ENCODE peak calls at places on chromosomes 11 and 22, in six cellular contexts. B is GM12878, Q is K562, J is stomach, L is sigmoid colon, T is HCT116. C is an unnamed sample.

GRCh38 chr22:39800790-39801540 is 92.6 kb downstream of the ENTHD1 start:
- DNase-seq in B (no peak), Q (peak), J (no peak), L (no peak), T (no peak), C (no peak)

GRCh38 chr11:35289821-35290220 is 129.5 kb downstream of the SLC1A2 start:
- DNase-seq in B (no peak), Q (no peak), J (no peak), L (no peak), T (no peak), C (no peak)

GRCh38 chr22:26542831-26543230 is 30.6 kb upstream of the TFIP11 start:
- DNase-seq in B (no peak), Q (no peak), J (no peak), L (no peak), T (no peak), C (no peak)

GRCh38 chr22:46996595-46997310 is 234.3 kb downstream of the TBC1D22A start:
- DNase-seq in B (no peak), Q (no peak), J (no peak), L (peak), T (no peak), C (no peak)

GRCh38 chr11:78638704-78639380 is 64.2 kb upstream of the NARS2 start:
- DNase-seq in B (no peak), Q (no peak), J (no peak), L (no peak), T (no peak), C (no peak)

GRCh38 chr22:29244785-29245625 is 22.8 kb downstream of the RHBDD3 start:
- DNase-seq in B (no peak), Q (peak), J (no peak), L (peak), T (no peak), C (no peak)

GRCh38 chr11:14642873-14643696 is 519 bp upstream of the PDE3B start:
- DNase-seq in B (no peak), Q (no peak), J (no peak), L (peak), T (no peak), C (no peak)

GRCh38 chr22:49929553-49929979 is 11.1 kb downstream of the CRELD2 start:
- DNase-seq in B (no peak), Q (peak), J (peak), L (peak), T (no peak), C (no peak)

GRCh38 chr11:27722117-27722844 is 22.0 kb upstream of the BDNF start:
- DNase-seq in B (no peak), Q (no peak), J (no peak), L (no peak), T (no peak), C (no peak)

GRCh38 chr11:19577849-19578619 is 134.6 kb upstream of the NAV2 start:
- DNase-seq in B (no peak), Q (no peak), J (no peak), L (peak), T (no peak), C (peak)

GRCh38 chr22:38086942-38087341 is 3.0 kb upstream of the SLC16A8 start:
- DNase-seq in B (no peak), Q (no peak), J (no peak), L (no peak), T (no peak), C (no peak)

GRCh38 chr11:11895672-11896071 is 53.9 kb downstream of the USP47 start:
- DNase-seq in B (no peak), Q (no peak), J (no peak), L (no peak), T (no peak), C (no peak)

GRCh38 chr11:128335729-128336128 is 251.6 kb downstream of the ETS1 start:
- DNase-seq in B (no peak), Q (no peak), J (no peak), L (no peak), T (no peak), C (no peak)

GRCh38 chr11:103055174-103055890 is 36.6 kb downstream of the DCUN1D5 start:
- DNase-seq in B (no peak), Q (peak), J (no peak), L (no peak), T (peak), C (no peak)

GRCh38 chr11:17743026-17743807 is 8.6 kb downstream of the KCNC1 start:
- DNase-seq in B (no peak), Q (no peak), J (no peak), L (no peak), T (no peak), C (no peak)

GRCh38 chr11:122271747-122272146 is 155.7 kb upstream of the BLID start:
- DNase-seq in B (no peak), Q (no peak), J (no peak), L (no peak), T (no peak), C (no peak)

DNA sequence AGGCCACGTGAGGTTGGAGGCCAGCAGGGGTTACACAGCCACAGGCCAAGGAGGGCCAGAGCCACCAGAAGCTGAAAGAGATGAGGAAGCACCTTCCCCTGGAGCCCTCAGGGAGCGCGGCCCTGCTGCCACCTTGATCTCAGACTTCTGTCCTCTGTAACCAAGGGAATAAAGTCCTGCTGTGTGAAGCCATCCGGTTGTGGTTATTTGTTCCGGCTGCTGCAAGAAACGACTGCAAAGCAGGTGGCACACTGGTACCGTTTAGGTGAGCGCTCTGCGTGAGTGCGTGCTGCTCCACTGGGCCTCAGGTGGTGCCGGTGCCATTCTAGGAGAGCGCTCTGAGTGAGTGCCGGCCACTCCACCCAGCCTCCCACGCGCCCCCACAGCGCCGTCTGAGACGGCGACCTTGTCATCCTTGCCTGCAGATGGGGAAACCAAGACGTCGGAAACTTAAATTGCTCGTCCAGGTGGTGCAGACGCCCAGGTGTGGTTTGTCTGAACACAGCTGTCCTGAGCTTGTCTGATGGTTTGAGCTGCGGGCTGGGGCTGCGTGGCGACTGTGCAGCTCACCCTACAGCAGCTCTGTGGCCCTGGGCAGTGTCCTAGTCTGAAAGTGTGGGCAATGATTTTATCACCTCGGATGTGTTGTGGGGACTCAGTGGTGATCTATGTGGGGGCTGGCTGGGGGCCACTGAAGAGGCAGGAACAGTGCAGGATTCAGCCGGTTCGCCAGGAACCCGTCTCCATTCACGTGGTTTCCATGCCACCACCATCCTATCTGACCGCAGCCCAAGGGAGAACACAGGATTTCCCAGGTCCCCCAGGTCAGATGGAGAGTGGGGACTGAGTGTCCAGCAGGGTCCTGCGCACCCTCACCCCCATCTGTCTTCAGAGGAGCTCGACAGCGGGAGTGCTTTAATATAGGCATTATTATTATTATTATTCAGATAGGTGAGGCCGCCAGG is 4.6 kb upstream of the MRGPRG start:
- DNase-seq in B (no peak), Q (no peak), J (peak), L (no peak), T (no peak), C (no peak)
- TF ChIP-seq POLR2AphosphoS5 in B (no peak), Q (no peak), J (no peak), L (no peak), T (no peak), C (no peak)

DNA sequence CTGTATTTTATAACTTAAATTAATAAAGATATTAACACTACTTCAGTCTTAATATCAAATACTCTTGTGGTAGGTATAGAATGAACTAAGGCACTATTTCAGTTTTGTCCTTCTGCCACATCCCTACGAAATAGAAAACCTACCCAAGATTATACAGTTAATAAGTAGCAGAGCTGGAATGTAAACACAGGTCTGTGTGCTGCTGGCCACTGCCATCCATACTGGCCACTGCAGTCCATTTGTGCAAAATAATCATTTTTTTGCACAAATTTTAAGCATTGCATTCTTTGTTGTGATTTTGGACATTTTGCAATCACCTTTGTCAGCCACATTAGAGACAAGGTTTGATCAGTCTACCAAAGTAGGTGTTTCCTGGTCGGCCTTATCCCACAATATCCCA is 91.9 kb downstream of the ME3 start:
- DNase-seq in B (no peak), Q (no peak), J (no peak), L (no peak), T (no peak), C (no peak)
- H3K27ac ChIP-seq in B (no peak), Q (no peak), J (no peak), L (no peak), T (no peak), C (no peak)

GRCh38 chr11:73592640-73593039 is 5.3 kb downstream of the FAM168A start:
- DNase-seq in B (no peak), Q (no peak), J (no peak), L (no peak), T (no peak), C (no peak)

GRCh38 chr11:73596547-73596946 is 1.4 kb downstream of the FAM168A start:
- DNase-seq in B (no peak), Q (no peak), J (no peak), L (no peak), T (no peak), C (no peak)

GRCh38 chr11:73598719-73599379 is 937 bp upstream of the FAM168A start:
- DNase-seq in B (no peak), Q (no peak), J (no peak), L (no peak), T (no peak), C (no peak)

GRCh38 chr11:73597340-73597955 is 464 bp downstream of the FAM168A start:
- DNase-seq in B (no peak), Q (peak), J (no peak), L (no peak), T (no peak), C (peak)

DNA sequence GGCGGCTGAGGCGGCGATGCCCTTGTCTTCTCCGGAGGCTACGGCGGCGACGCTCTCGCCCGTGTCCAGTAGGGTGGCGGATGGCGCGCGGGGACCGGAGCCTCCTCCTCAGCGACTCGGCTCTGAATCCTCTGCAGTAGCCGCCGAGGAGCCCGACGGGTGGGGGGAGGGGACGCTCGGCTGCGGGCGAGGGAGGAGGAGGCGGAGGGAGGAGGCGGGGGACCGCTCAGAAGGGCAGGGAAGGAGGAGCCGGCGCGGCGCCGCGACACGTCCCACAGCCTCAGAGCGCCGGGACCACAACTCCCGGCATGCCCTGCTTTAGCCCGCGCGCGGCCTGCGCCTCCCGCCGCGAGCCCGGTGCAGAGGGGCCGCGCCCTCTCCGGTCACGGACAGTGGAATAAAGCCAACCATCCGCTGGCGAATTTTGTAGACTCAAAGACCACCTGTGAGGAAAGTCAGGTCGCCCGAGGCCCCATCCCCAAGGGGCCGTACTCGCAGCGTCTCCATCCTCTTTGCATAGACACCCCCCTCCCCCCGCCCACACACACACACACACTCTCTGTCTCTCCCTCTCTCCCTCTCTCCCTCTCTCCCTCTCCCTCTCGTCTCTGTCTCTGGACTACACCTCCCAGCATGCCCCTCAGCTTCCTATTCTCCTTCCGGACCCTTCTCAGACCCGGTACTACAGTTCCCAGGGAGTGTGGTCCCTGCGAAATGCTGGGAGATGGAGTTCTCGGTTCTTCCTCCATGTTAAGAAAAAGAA is at the start of gene FAM168A:
- DNase-seq in B (peak), Q (peak), J (peak), L (peak), T (peak), C (peak)
- TF ChIP-seq POLR2A in B (peak), Q (peak), J (peak), L (peak), T (peak), C (peak)

DNA sequence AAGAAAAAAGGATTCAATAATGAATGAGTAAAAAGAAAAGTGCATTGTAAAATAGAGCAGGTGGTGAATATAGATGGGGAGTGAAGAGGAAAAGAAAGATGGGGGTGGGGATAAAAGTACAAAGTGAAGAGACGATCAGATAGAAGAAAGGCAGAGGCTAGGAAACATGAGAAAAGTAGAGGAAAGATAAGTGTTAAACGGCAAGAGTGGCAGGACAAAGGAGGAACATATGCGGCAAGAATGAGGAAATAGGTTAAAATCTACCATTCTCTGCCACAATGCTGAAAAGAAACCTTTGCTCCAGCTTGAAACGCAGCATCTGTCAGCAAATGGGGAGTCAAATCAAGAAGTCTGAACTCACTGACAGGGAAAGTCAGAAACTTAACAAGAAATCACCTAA is 6.8 kb downstream of the FUT4 start:
- DNase-seq in B (no peak), Q (no peak), J (no peak), L (no peak), T (no peak), C (no peak)
- TF ChIP-seq POLR2AphosphoS5 in B (no peak), Q (no peak), J (no peak), L (no peak), T (no peak), C (no peak)

GRCh38 chr11:126423154-126423553 is 67.7 kb downstream of the ST3GAL4 start:
- DNase-seq in B (no peak), Q (no peak), J (no peak), L (no peak), T (no peak), C (no peak)
- H3K27ac ChIP-seq in B (no peak), Q (no peak), J (no peak), L (no peak), T (no peak), C (no peak)

GRCh38 chr11:46298699-46299424 is 21.4 kb downstream of the CREB3L1 start:
- DNase-seq in B (no peak), Q (no peak), J (no peak), L (no peak), T (no peak), C (no peak)
- TF ChIP-seq POLR2A in B (no peak), Q (no peak), J (no peak), L (no peak), T (no peak), C (no peak)

C was measured in prostate gland.